ENCODE peak calls at places on chromosomes 6 and 20, in five cellular contexts. Q is mammary epithelial cell, I is adrenal gland, B is lung, N is HCT116. Z is an unnamed sample.

GRCh38 chr6:106128981-106129761 is 43.0 kb downstream of the PRDM1 start:
- DNase-seq in Q (peak; percentile 60), I (peak; percentile 8), B (no peak), N (no peak), Z (peak; percentile 93)

GRCh38 chr6:22026160-22026678 is 270.6 kb downstream of the PRL start:
- DNase-seq in Q (no peak), I (no peak), B (no peak), N (no peak), Z (no peak)

GRCh38 chr6:96505363-96505762 is 16.2 kb upstream of the UFL1 start:
- DNase-seq in Q (no peak), I (no peak), B (no peak), N (no peak), Z (no peak)

GRCh38 chr6:137237413-137238170 is 18.4 kb upstream of the IFNGR1 start:
- DNase-seq in Q (peak; percentile 90), I (no peak), B (no peak), N (no peak), Z (peak; percentile 90)

GRCh38 chr20:19765266-19765665 is 7.2 kb downstream of the RIN2 start:
- DNase-seq in Q (no peak), I (no peak), B (no peak), N (no peak), Z (no peak)

GRCh38 chr20:59821201-59821600 is 112.2 kb downstream of the SYCP2 start:
- DNase-seq in Q (no peak), I (no peak), B (peak; percentile 18), N (no peak), Z (no peak)

GRCh38 chr20:47576516-47577033 is 74.9 kb downstream of the NCOA3 start:
- DNase-seq in Q (peak; percentile 78), I (peak; percentile 73), B (peak; percentile 62), N (peak; percentile 85), Z (peak; percentile 90)

GRCh38 chr6:2876210-2877056 is 26.7 kb downstream of the SERPINB9 start:
- DNase-seq in Q (peak; percentile 90), I (peak; percentile 95), B (peak; percentile 74), N (peak; percentile 58), Z (peak; percentile 86)

GRCh38 chr20:60976913-60977312 is 275.1 kb upstream of the CDH4 start:
- DNase-seq in Q (no peak), I (no peak), B (no peak), N (no peak), Z (no peak)

GRCh38 chr6:19836799-19837510 is at the start of gene ID4:
- DNase-seq in Q (peak; percentile 7), I (peak; percentile 66), B (peak; percentile 95), N (no peak), Z (peak; percentile 99)

GRCh38 chr6:131038612-131039344 is 24.3 kb downstream of the EPB41L2 start:
- DNase-seq in Q (no peak), I (no peak), B (no peak), N (no peak), Z (peak; percentile 74)

GRCh38 chr6:15968519-15968918 is 160.4 kb upstream of the MYLIP start:
- DNase-seq in Q (no peak), I (no peak), B (no peak), N (no peak), Z (no peak)

GRCh38 chr6:120108061-120108795 is 758.7 kb upstream of the MAN1A1 start:
- DNase-seq in Q (no peak), I (no peak), B (no peak), N (no peak), Z (no peak)

GRCh38 chr20:9442858-9443257 is 71.5 kb upstream of the LAMP5 start:
- DNase-seq in Q (peak; percentile 7), I (no peak), B (no peak), N (no peak), Z (no peak)

DNA sequence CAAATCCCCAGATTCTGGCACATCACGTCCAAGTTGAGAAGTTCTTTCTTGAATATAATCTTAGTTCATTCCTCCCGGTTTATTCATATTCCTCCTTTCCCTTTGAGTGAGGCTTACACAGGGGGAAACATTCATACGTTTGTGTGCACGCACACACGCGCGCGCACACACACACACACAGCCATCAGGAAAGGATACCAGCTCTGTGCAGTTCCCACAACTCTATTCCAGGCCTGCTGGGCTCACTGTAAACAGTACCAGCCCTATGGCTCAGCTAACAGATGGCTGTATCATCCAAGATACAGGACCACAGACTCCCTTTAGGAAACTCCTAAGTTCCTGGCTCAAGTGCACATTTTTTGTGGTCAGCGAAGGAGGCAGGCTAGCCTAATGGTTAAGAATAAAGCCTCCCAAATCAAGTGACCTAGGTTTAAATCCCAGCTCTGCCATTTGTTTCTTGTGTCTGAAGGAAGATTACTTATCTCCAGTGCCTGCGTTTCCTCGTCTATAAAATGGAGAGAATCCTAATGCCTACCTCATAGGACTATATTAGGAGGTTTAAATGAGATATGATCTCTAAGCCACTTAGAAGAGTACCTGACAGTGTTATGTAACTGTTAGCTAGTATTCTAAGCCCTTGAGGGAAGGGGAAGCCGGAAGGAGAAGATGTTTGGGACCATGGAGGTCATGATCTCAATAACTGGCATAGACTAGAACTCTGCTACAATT is 3.7 kb upstream of the TAF8 start:
- DNase-seq in Q (peak; percentile 35), I (no peak), B (no peak), N (no peak), Z (peak; percentile 64)
- H3K27me3 ChIP-seq in Q (no peaks in the 10 kb centered on the region), I (no peaks in the 10 kb centered on the region), B (no peaks in the 10 kb centered on the region), N (no peaks in the 10 kb centered on the region), Z (no peaks in the 10 kb centered on the region)

GRCh38 chr6:73460044-73460443 is 1.5 kb upstream of the MTO1 start:
- DNase-seq in Q (no peak), I (no peak), B (no peak), N (no peak), Z (no peak)
- H3K4me3 ChIP-seq in Q (no peak overlapping the region), I (no peak overlapping the region), B (no peak overlapping the region), N (no peak overlapping the region), Z (no peak overlapping the region)

DNA sequence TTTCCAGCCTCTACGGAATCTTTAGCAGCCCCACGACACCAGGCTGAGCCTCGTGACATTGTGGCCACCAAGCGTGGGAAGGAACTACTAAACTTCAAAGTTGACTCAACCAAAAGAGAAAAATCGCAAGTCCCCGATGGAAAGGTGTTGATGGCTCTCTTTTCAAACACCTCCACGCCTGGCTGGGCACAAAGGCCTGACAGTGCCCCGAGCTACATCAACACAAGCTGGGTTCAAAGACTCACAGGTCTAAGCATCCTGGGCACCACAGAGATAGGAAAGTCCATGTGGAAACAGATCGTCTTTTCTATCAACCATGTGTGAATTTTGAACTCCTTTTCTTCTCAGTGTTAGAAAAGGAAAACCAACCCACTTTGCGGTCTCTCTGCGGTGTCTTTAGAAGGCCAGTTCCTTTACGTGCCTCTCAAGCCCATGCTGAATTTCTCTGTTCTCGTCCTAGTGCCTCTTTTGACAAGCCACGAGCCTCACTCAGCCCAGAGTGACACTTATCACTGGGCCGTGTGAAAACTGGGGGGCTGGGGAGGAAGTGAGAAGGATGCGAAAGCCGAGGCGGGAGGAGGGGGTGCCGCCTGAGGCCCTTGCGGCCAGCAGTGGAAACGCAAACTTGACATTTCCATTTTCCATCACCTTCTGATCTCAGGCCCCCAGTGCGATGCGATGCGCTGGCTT is 59.4 kb downstream of the GFOD1 start:
- DNase-seq in Q (no peak), I (peak; percentile 26), B (no peak), N (no peak), Z (no peak)
- H3K4me1 ChIP-seq in Q (peaks cover 6% of the 10 kb centered on the region), I (no peaks in the 10 kb centered on the region), B (peaks cover 17% of the 10 kb centered on the region), N (peaks cover 3% of the 10 kb centered on the region), Z (peaks cover 3% of the 10 kb centered on the region)

GRCh38 chr6:45419574-45420082 is 41.9 kb upstream of the SUPT3H start:
- DNase-seq in Q (peak; percentile 68), I (peak; percentile 70), B (peak; percentile 63), N (peak; percentile 65), Z (no peak)
- H3K27me3 ChIP-seq in Q (peaks cover 3% of the 10 kb centered on the region), I (peaks cover 70% of the 10 kb centered on the region), B (no peaks in the 10 kb centered on the region), N (peaks cover 18% of the 10 kb centered on the region), Z (no peaks in the 10 kb centered on the region)

GRCh38 chr20:32567384-32568178 is 17.6 kb downstream of the NOL4L start:
- DNase-seq in Q (no peak), I (no peak), B (no peak), N (no peak), Z (no peak)

GRCh38 chr20:32566379-32567374 is 18.5 kb downstream of the NOL4L start:
- DNase-seq in Q (no peak), I (no peak), B (no peak), N (no peak), Z (no peak)

GRCh38 chr20:32570401-32571190 is 14.5 kb downstream of the NOL4L start:
- DNase-seq in Q (no peak), I (no peak), B (no peak), N (no peak), Z (no peak)

GRCh38 chr20:32569380-32570305 is 15.5 kb downstream of the NOL4L start:
- DNase-seq in Q (no peak), I (no peak), B (no peak), N (no peak), Z (no peak)

GRCh38 chr20:32569018-32569379 is 16.1 kb downstream of the NOL4L start:
- DNase-seq in Q (no peak), I (no peak), B (no peak), N (no peak), Z (no peak)
- H3K4me3 ChIP-seq in Q (no peak overlapping the region), I (no peak overlapping the region), B (no peak overlapping the region), N (no peak overlapping the region), Z (no peak overlapping the region)

GRCh38 chr20:51400051-51400926 is 142.2 kb downstream of the NFATC2 start:
- DNase-seq in Q (no peak), I (peak; percentile 29), B (no peak), N (no peak), Z (no peak)

GRCh38 chr20:51399138-51399890 is 143.2 kb downstream of the NFATC2 start:
- DNase-seq in Q (no peak), I (no peak), B (no peak), N (no peak), Z (no peak)

GRCh38 chr20:51403465-51404220 is 138.9 kb downstream of the NFATC2 start:
- DNase-seq in Q (no peak), I (no peak), B (no peak), N (no peak), Z (no peak)

GRCh38 chr20:51404297-51405060 is 138.0 kb downstream of the NFATC2 start:
- DNase-seq in Q (no peak), I (peak; percentile 9), B (no peak), N (no peak), Z (no peak)

DNA sequence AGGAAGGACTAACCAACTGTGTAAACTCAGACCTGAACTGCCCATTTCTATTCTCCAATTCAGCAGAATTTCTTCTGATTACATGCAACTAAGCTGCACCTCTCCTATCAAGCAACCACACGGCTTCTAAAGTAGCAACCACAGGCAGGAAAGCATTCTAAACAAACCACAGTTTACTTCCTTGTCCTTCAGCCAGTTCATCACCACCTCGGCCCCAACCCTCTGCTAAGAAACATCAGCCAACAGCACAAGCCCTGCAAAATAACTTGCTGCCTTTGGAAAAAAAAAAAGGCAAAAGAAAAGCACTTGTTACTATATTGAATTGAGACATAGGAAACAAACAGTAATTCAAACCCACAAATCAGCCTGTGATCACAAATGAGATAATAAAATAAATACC is 140.3 kb downstream of the NFATC2 start:
- DNase-seq in Q (no peak), I (no peak), B (no peak), N (no peak), Z (no peak)
- H3K4me1 ChIP-seq in Q (no peaks in the 10 kb centered on the region), I (no peaks in the 10 kb centered on the region), B (no peaks in the 10 kb centered on the region), N (no peaks in the 10 kb centered on the region), Z (no peaks in the 10 kb centered on the region)

Z was measured in adipocyte.